ENCODE peak calls at places on chromosomes 5 and 9, in six cellular contexts. One of them, this sample, is unnamed.

GRCh38 chr9:109249615-109250014 is 71.2 kb downstream of the EPB41L4B start:
- DNase-seq in gastrocnemius medialis: no peak
- DNase-seq in spleen: no peak
- DNase-seq in IMR-90: no peak
- DNase-seq in tibial nerve: no peak
- DNase-seq in transverse colon: no peak
- DNase-seq in this sample: no peak

GRCh38 chr5:53419247-53419646 is 61.2 kb upstream of the FST start:
- DNase-seq in IMR-90: peak
- DNase-seq in transverse colon: no peak
- DNase-seq in tibial nerve: no peak
- DNase-seq in gastrocnemius medialis: no peak
- DNase-seq in spleen: no peak
- DNase-seq in this sample: no peak

GRCh38 chr5:141521244-141521781 is 32.4 kb downstream of the PCDHGC5 start:
- DNase-seq in IMR-90: peak
- DNase-seq in gastrocnemius medialis: peak
- DNase-seq in transverse colon: peak
- DNase-seq in spleen: no peak
- DNase-seq in tibial nerve: peak
- DNase-seq in this sample: peak

GRCh38 chr9:120924698-120925534 is 1.7 kb downstream of the TRAF1 start:
- DNase-seq in IMR-90: peak
- DNase-seq in transverse colon: no peak
- DNase-seq in spleen: peak
- DNase-seq in tibial nerve: no peak
- DNase-seq in gastrocnemius medialis: no peak
- DNase-seq in this sample: no peak

GRCh38 chr9:116594552-116594951 is 92.6 kb upstream of the TRIM32 start:
- DNase-seq in IMR-90: peak
- DNase-seq in tibial nerve: no peak
- DNase-seq in spleen: no peak
- DNase-seq in gastrocnemius medialis: peak
- DNase-seq in transverse colon: no peak
- DNase-seq in this sample: no peak

GRCh38 chr5:55913396-55914140 is 62.4 kb downstream of the IL31RA start:
- DNase-seq in tibial nerve: no peak
- DNase-seq in gastrocnemius medialis: no peak
- DNase-seq in transverse colon: no peak
- DNase-seq in spleen: no peak
- DNase-seq in IMR-90: no peak
- DNase-seq in this sample: no peak

GRCh38 chr9:137227057-137227852 is at the start of gene RNF224:
- DNase-seq in transverse colon: peak
- DNase-seq in IMR-90: peak
- DNase-seq in gastrocnemius medialis: peak
- DNase-seq in spleen: peak
- DNase-seq in tibial nerve: peak
- DNase-seq in this sample: peak

GRCh38 chr5:96463106-96463505 is 30.1 kb upstream of the PCSK1 start:
- DNase-seq in IMR-90: no peak
- DNase-seq in gastrocnemius medialis: no peak
- DNase-seq in spleen: no peak
- DNase-seq in tibial nerve: no peak
- DNase-seq in transverse colon: no peak
- DNase-seq in this sample: no peak

GRCh38 chr5:91469517-91470165 is 86.5 kb upstream of the ARRDC3 start:
- DNase-seq in gastrocnemius medialis: no peak
- DNase-seq in spleen: no peak
- DNase-seq in IMR-90: no peak
- DNase-seq in transverse colon: no peak
- DNase-seq in tibial nerve: peak
- DNase-seq in this sample: no peak

GRCh38 chr5:122323132-122323548 is 11.1 kb downstream of the SNCAIP start:
- DNase-seq in transverse colon: no peak
- DNase-seq in IMR-90: peak
- DNase-seq in tibial nerve: no peak
- DNase-seq in gastrocnemius medialis: no peak
- DNase-seq in spleen: no peak
- DNase-seq in this sample: no peak

GRCh38 chr9:110033869-110034268 is 174.1 kb downstream of the C9orf152 start:
- DNase-seq in spleen: no peak
- DNase-seq in IMR-90: no peak
- DNase-seq in gastrocnemius medialis: no peak
- DNase-seq in transverse colon: no peak
- DNase-seq in tibial nerve: no peak
- DNase-seq in this sample: no peak

GRCh38 chr9:37752646-37753488 is 738 bp upstream of the TRMT10B start:
- DNase-seq in spleen: no peak
- DNase-seq in transverse colon: no peak
- DNase-seq in gastrocnemius medialis: no peak
- DNase-seq in tibial nerve: no peak
- DNase-seq in IMR-90: no peak
- DNase-seq in this sample: peak

GRCh38 chr5:143021595-143021994 is 251.4 kb downstream of the ARHGAP26 start:
- DNase-seq in tibial nerve: no peak
- DNase-seq in transverse colon: no peak
- DNase-seq in spleen: no peak
- DNase-seq in gastrocnemius medialis: no peak
- DNase-seq in IMR-90: no peak
- DNase-seq in this sample: no peak

GRCh38 chr9:110183208-110184145 is 24.5 kb downstream of the C9orf152 start:
- DNase-seq in transverse colon: peak
- DNase-seq in gastrocnemius medialis: no peak
- DNase-seq in spleen: no peak
- DNase-seq in IMR-90: peak
- DNase-seq in tibial nerve: peak
- DNase-seq in this sample: peak

GRCh38 chr5:180137401-180138213 is 66.0 kb upstream of the RNF130 start:
- DNase-seq in transverse colon: peak
- DNase-seq in IMR-90: no peak
- DNase-seq in gastrocnemius medialis: no peak
- DNase-seq in spleen: peak
- DNase-seq in tibial nerve: no peak
- DNase-seq in this sample: no peak

GRCh38 chr5:59800375-59800893 is 93.1 kb downstream of the PDE4D start:
- DNase-seq in spleen: no peak
- DNase-seq in tibial nerve: no peak
- DNase-seq in gastrocnemius medialis: no peak
- DNase-seq in transverse colon: no peak
- DNase-seq in IMR-90: no peak
- DNase-seq in this sample: no peak

GRCh38 chr5:6739603-6740002 is 26.4 kb downstream of the TENT4A start:
- DNase-seq in spleen: peak
- DNase-seq in IMR-90: no peak
- DNase-seq in tibial nerve: no peak
- DNase-seq in transverse colon: no peak
- DNase-seq in gastrocnemius medialis: no peak
- DNase-seq in this sample: no peak
- TF ChIP-seq POLR2A in spleen: no peak
- TF ChIP-seq POLR2A in IMR-90: no peak
- TF ChIP-seq POLR2A in tibial nerve: no peak
- TF ChIP-seq POLR2A in transverse colon: no peak
- TF ChIP-seq POLR2A in gastrocnemius medialis: no peak
- TF ChIP-seq POLR2A in this sample: no peak

DNA sequence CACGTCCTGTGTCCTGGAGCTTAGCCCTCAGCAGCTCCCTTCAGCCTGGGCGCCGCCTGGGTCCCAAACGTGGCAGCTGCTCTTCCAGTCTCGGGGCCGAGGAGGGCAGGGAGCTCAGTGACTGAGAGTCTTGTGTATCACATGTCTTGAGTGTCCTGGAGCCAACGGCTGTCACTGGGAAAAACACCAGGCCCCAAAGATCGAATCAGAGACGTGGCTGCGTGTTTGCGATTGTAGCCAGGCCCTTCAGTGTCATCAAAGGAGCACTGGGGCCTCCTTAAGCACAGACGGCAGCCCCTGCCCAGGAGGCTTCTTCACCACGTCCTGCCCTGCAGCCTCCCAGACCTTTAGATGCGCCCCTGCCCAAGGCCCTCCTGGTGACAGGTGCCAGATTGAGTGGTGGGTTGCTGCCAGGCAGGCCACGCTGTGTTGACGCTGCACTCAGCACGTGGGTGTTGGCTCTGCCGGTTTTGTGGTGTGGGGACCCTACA is 5.7 kb upstream of the EXOC3 start:
- DNase-seq in transverse colon: peak
- DNase-seq in gastrocnemius medialis: no peak
- DNase-seq in spleen: peak
- DNase-seq in IMR-90: no peak
- DNase-seq in tibial nerve: no peak
- DNase-seq in this sample: no peak
- TF ChIP-seq POLR2A in transverse colon: no peak
- TF ChIP-seq POLR2A in gastrocnemius medialis: no peak
- TF ChIP-seq POLR2A in spleen: no peak
- TF ChIP-seq POLR2A in IMR-90: no peak
- TF ChIP-seq POLR2A in tibial nerve: no peak
- TF ChIP-seq POLR2A in this sample: no peak

DNA sequence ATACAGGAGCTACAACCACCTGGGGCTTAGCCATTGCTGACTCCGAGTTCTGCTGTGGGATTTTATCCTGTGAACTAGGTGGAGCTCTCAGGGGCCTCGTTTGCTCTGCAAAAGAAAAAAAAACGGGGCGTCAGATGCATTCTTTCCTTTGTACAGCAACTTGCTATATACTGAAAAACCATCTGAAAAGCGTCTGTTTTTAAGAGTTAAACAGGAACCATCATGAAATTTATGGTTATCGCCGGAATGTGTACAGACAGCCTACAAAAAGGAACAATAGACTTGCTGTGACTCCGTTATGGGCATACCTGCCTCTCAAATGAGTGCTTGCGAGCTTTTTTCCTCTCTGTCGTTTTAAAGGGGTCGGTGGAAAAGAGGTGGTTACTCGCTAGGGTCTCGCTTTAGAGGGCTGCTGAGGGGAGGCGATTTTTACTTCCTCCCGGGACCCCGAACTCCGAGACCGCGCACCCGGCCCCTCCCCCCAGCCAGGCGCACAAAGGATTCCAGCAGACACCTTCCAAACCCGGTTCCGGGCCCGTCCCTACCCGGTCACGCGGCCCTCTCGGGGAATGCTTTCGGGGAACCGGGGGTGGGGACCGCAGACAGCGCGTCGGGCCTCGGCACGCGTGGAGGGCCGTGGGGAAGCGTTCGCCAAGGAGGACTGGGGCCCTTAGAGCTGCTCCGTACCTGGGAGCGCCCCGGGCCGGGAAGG is 826 bp downstream of the PAIP1 start:
- DNase-seq in tibial nerve: peak
- DNase-seq in spleen: peak
- DNase-seq in transverse colon: peak
- DNase-seq in gastrocnemius medialis: peak
- DNase-seq in IMR-90: peak
- DNase-seq in this sample: peak
- TF ChIP-seq POLR2A in tibial nerve: no peak
- TF ChIP-seq POLR2A in spleen: no peak
- TF ChIP-seq POLR2A in transverse colon: no peak
- TF ChIP-seq POLR2A in gastrocnemius medialis: peak
- TF ChIP-seq POLR2A in IMR-90: no peak
- TF ChIP-seq POLR2A in this sample: no peak

GRCh38 chr5:177351392-177352329 is at the start of gene LMAN2:
- DNase-seq in gastrocnemius medialis: peak
- DNase-seq in transverse colon: peak
- DNase-seq in IMR-90: peak
- DNase-seq in tibial nerve: peak
- DNase-seq in spleen: peak
- DNase-seq in this sample: peak
- TF ChIP-seq POLR2A in gastrocnemius medialis: peak
- TF ChIP-seq POLR2A in transverse colon: peak
- TF ChIP-seq POLR2A in IMR-90: peak
- TF ChIP-seq POLR2A in tibial nerve: no peak
- TF ChIP-seq POLR2A in spleen: no peak
- TF ChIP-seq POLR2A in this sample: peak

This sample was measured in erythroblast.